ENCODE peak calls at places on chromosomes 16 and 17, in six cellular contexts. Y is H54, R is activated T-cell treated with anti-CD3 and anti-CD28 coated beads for 1 hour, J is GM23248, P is right cardiac atrium, D is Ammon's horn. N is an unnamed sample.
A peak's percentile ranks its signal among the peaks of the same experiment; 100 is the strongest.

GRCh38 chr17:77374170-77374936 is 233.6 kb downstream of the SEC14L1 start:
- DNase-seq in J (peak; percentile 86), D (peak; percentile 73), Y (no peak), P (peak; percentile 94), R (peak; percentile 60), N (peak; percentile 94)

GRCh38 chr16:89829630-89830437 is 1.6 kb downstream of the SPIRE2 start:
- DNase-seq in P (no peak), R (no peak), J (no peak), Y (no peak), D (no peak), N (no peak)

GRCh38 chr17:50977487-50978159 is 111.5 kb upstream of the TOB1 start:
- DNase-seq in R (no peak), P (no peak), D (no peak), J (no peak), Y (no peak), N (no peak)

GRCh38 chr16:88014201-88014781 is 63.1 kb downstream of the BANP start:
- DNase-seq in R (no peak), D (no peak), J (peak; percentile 3), Y (no peak), P (no peak), N (peak; percentile 74)

GRCh38 chr17:34397265-34397664 is 34.2 kb upstream of the CCL1 start:
- DNase-seq in D (no peak), J (no peak), P (no peak), R (no peak), Y (no peak), N (no peak)

GRCh38 chr17:19244357-19244756 is 7.2 kb downstream of the EPN2 start:
- DNase-seq in J (no peak), Y (no peak), P (no peak), D (no peak), R (no peak), N (no peak)

GRCh38 chr17:321386-321941 is 31.1 kb downstream of the RPH3AL start:
- DNase-seq in D (no peak), Y (no peak), J (no peak), P (no peak), R (no peak), N (no peak)

GRCh38 chr16:53433509-53433908 is 762 bp upstream of the RBL2 start:
- DNase-seq in J (no peak), R (no peak), D (no peak), Y (no peak), P (no peak), N (peak; percentile 2)

GRCh38 chr17:7295230-7296180 is 1.1 kb upstream of the YBX2 start:
- DNase-seq in R (no peak), Y (no peak), P (peak; percentile 29), D (no peak), J (no peak), N (no peak)

GRCh38 chr17:59756236-59756818 is 48.9 kb downstream of the VMP1 start:
- DNase-seq in P (no peak), D (no peak), J (peak; percentile 69), Y (no peak), R (no peak), N (peak; percentile 91)

GRCh38 chr17:51441431-51441830 is 181.1 kb downstream of the UTP18 start:
- DNase-seq in Y (no peak), J (no peak), D (no peak), P (no peak), R (no peak), N (no peak)

GRCh38 chr16:53892155-53892554 is 188.2 kb downstream of the FTO start:
- DNase-seq in D (peak; percentile 87), Y (no peak), J (peak; percentile 70), R (peak; percentile 13), P (no peak), N (peak; percentile 83)

GRCh38 chr17:50207792-50208567 is 6.5 kb upstream of the COL1A1 start:
- DNase-seq in P (no peak), D (no peak), Y (no peak), J (no peak), R (no peak), N (no peak)

GRCh38 chr17:601462-602303 is 113.0 kb downstream of the VPS53 start:
- DNase-seq in Y (no peak), J (peak; percentile 50), R (no peak), P (peak; percentile 45), D (no peak), N (peak; percentile 12)

GRCh38 chr16:87435399-87436224 is 43.5 kb downstream of the MAP1LC3B start:
- DNase-seq in Y (peak; percentile 16), D (peak; percentile 34), R (no peak), J (peak; percentile 76), P (peak; percentile 61), N (peak; percentile 31)

GRCh38 chr17:63685021-63685420 is 14.9 kb downstream of the LIMD2 start:
- DNase-seq in P (no peak), J (peak; percentile 20), R (no peak), D (peak; percentile 54), Y (no peak), N (peak; percentile 76)

GRCh38 chr16:64417711-64418227 is 704.1 kb downstream of the CDH11 start:
- DNase-seq in J (peak; percentile 72), D (no peak), Y (no peak), P (no peak), R (no peak), N (peak; percentile 85)

GRCh38 chr16:85868495-85868894 is 30.5 kb upstream of the IRF8 start:
- DNase-seq in P (no peak), D (no peak), Y (no peak), J (no peak), R (no peak), N (no peak)

GRCh38 chr17:300881-301280 is 51.7 kb downstream of the RPH3AL start:
- DNase-seq in J (no peak), R (no peak), P (no peak), D (no peak), Y (no peak), N (no peak)